ENCODE peak calls at places on chromosomes 13 and 19, in five cellular contexts. S, Y, W, E and Z are unnamed samples.
A peak's percentile ranks its signal among the peaks of the same experiment; 100 is the strongest.

GRCh38 chr19:43101950-43102349 is 19.4 kb upstream of the PSG2 start:
- DNase-seq in S (no peak), Y (no peak), W (no peak), E (no peak), Z (no peak)

GRCh38 chr19:18290250-18291018 is 9.0 kb upstream of the JUND start:
- DNase-seq in S (no peak), Y (peak; percentile 43), W (peak; percentile 76), E (no peak), Z (no peak)

GRCh38 chr13:80338781-80339577 is 1.9 kb downstream of the SPRY2 start:
- DNase-seq in S (peak; percentile 75), Y (peak; percentile 87), W (peak; percentile 85), E (peak; percentile 86), Z (peak; percentile 72)

GRCh38 chr13:26529441-26529840 is 28.0 kb upstream of the WASF3 start:
- DNase-seq in S (peak; percentile 31), Y (peak; percentile 78), W (no peak), E (no peak), Z (peak; percentile 72)

GRCh38 chr13:21661097-21661496 is 9.8 kb upstream of the FGF9 start:
- DNase-seq in S (no peak), Y (no peak), W (no peak), E (no peak), Z (no peak)

GRCh38 chr13:73657821-73658540 is 476.2 kb downstream of the KLF12 start:
- DNase-seq in S (peak; percentile 57), Y (peak; percentile 96), W (no peak), E (peak; percentile 83), Z (no peak)

GRCh38 chr13:32426981-32427851 is 714 bp downstream of the N4BP2L1 start:
- DNase-seq in S (peak; percentile 34), Y (peak; percentile 22), W (peak; percentile 76), E (peak; percentile 85), Z (peak; percentile 58)

GRCh38 chr19:44704982-44705381 is 6.0 kb downstream of the CEACAM16 start:
- DNase-seq in S (no peak), Y (no peak), W (no peak), E (no peak), Z (no peak)

GRCh38 chr19:18023596-18024212 is 15.7 kb downstream of the ARRDC2 start:
- DNase-seq in S (peak; percentile 87), Y (peak; percentile 95), W (peak; percentile 90), E (no peak), Z (no peak)

GRCh38 chr13:97911311-97912138 is 42.0 kb upstream of the IPO5 start:
- DNase-seq in S (no peak), Y (peak; percentile 22), W (no peak), E (no peak), Z (peak; percentile 40)

GRCh38 chr19:36013280-36014028 is 559 bp downstream of the ALKBH6 start:
- DNase-seq in S (no peak), Y (no peak), W (no peak), E (no peak), Z (no peak)

GRCh38 chr19:33309826-33310225 is 7.5 kb upstream of the CEBPA start:
- DNase-seq in S (no peak), Y (no peak), W (peak; percentile 13), E (no peak), Z (no peak)

GRCh38 chr19:18562086-18562485 is 4.4 kb downstream of the KXD1 start:
- DNase-seq in S (peak; percentile 40), Y (peak; percentile 87), W (peak; percentile 72), E (no peak), Z (no peak)

GRCh38 chr19:18507727-18508440 is 14.0 kb downstream of the ELL start:
- DNase-seq in S (peak; percentile 53), Y (no peak), W (no peak), E (no peak), Z (no peak)

GRCh38 chr13:90510319-90510718 is 837.2 kb upstream of the MIR17HG start:
- DNase-seq in S (no peak), Y (no peak), W (no peak), E (no peak), Z (no peak)

GRCh38 chr13:97369269-97369893 is 64.6 kb upstream of the RAP2A start:
- DNase-seq in S (no peak), Y (no peak), W (no peak), E (no peak), Z (no peak)

GRCh38 chr19:19347401-19347800 is 26.8 kb downstream of the MAU2 start:
- DNase-seq in S (no peak), Y (no peak), W (no peak), E (no peak), Z (no peak)

GRCh38 chr13:74922963-74923362 is 559.0 kb downstream of the TBC1D4 start:
- DNase-seq in S (no peak), Y (no peak), W (no peak), E (no peak), Z (no peak)

GRCh38 chr13:39600766-39601165 is 2.2 kb downstream of the LHFPL6 start:
- DNase-seq in S (peak; percentile 49), Y (peak; percentile 27), W (no peak), E (no peak), Z (peak; percentile 15)

GRCh38 chr19:18274776-18275356 is 614 bp upstream of the IQCN start:
- DNase-seq in S (peak; percentile 89), Y (peak; percentile 90), W (peak; percentile 93), E (peak; percentile 92), Z (peak; percentile 73)

DNA sequence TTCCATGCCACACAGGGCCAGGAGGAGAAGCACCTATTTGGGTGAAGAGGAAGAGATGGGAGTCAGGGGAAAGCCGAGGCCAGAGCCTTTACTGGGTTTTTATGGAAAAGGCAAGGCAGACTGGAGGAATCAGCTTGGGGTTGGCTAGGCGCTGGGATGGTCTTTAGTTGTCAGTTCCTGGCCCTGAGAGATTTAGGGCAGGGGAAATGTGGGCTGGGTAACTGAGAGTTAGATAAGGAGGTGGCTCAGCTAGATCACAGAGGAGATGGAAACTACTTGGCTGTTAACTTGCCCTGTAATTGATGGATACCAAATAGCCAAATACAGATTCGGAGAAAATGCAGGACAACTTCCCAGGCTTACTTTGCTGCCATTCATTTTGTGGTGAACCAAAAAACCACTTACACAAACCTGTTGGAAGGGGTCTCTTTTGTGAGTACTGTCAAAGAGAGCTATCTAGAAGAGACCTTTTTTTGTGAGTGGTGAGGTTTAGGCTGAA is 54.0 kb downstream of the LRCH1 start:
- DNase-seq in S (no peak), Y (no peak), W (no peak), E (no peak), Z (no peak)
- H3K4me1 ChIP-seq in S (peaks cover 62% of the 10 kb centered on the region), Y (peaks cover 32% of the 10 kb centered on the region), W (peaks cover 44% of the 10 kb centered on the region), E (peaks cover 56% of the 10 kb centered on the region), Z (peaks cover 83% of the 10 kb centered on the region)

GRCh38 chr13:52665325-52665724 is 12.7 kb downstream of the SUGT1 start:
- DNase-seq in S (no peak), Y (peak; percentile 29), W (no peak), E (no peak), Z (no peak)
- TF ChIP-seq CTCF in S (peak; percentile 61), Y (peak; percentile 53), W (peak; percentile 47), E (no peak), Z (peak; percentile 42)

DNA sequence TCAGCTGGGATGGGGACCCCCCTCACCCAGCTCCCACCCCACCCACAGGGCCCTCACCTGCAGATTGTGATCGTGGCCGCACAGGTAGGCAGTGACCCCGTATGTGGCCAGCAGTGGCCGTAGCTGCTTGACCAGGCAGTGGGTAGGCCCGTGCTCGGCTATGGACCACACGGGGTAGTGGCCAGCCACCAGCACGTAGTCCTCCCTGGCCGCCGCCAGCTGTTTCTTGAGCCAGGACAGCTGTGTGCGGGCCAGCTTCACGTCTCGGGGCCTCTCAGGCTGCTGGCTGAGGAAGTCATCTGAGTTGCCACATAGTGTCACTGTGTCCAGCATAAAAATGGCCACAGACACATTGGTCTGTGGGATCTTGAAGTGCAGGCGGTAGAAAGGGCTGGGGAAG is 1.3 kb downstream of the ACP5 start:
- DNase-seq in S (no peak), Y (no peak), W (no peak), E (no peak), Z (no peak)
- H3K4me1 ChIP-seq in S (peaks cover 47% of the 10 kb centered on the region), Y (no peaks in the 10 kb centered on the region), W (peaks cover 5% of the 10 kb centered on the region), E (peaks cover 29% of the 10 kb centered on the region), Z (no peaks in the 10 kb centered on the region)

DNA sequence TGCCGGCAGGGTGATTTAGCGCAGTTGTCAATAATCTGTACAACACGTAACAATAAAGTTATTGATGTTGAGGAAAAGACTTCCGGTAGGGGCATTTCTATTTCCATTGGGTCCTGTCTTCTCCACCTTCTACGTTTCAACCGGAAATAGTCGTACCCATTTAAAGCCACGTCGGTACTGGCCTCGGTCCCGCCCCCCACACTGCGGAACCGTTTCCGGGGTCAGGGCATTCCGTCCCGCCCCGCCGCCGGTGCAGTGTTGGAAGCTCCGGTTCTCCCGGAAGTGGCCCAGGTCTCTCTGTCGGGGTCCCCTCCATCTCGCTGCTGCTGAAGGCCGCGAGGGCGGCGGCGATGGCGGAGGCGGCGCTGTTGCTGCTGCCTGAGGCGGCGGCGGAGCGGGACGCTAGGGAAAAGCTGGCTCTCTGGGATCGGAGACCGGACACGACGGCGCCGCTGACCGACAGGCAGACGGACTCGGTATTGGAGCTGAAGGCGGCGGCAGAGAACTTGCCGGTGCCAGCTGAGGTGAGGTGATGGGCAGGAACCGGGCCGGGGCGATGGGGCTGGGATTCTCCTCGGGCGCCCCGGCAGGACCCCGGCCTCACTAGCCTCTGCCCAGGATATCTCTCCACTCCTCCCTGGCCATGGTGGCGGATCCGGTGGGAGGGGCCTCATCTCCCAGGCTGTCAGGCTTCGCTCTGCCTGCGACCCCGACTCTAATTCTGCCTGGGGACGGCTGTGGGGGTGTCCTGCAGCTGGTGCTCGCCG is at the start of gene COG3:
- DNase-seq in S (peak; percentile 94), Y (peak; percentile 97), W (peak; percentile 98), E (peak; percentile 97), Z (peak; percentile 96)
- TF ChIP-seq CTCF in S (peak; percentile 56), Y (peak; percentile 41), W (peak; percentile 35), E (no peak), Z (peak; percentile 68)

DNA sequence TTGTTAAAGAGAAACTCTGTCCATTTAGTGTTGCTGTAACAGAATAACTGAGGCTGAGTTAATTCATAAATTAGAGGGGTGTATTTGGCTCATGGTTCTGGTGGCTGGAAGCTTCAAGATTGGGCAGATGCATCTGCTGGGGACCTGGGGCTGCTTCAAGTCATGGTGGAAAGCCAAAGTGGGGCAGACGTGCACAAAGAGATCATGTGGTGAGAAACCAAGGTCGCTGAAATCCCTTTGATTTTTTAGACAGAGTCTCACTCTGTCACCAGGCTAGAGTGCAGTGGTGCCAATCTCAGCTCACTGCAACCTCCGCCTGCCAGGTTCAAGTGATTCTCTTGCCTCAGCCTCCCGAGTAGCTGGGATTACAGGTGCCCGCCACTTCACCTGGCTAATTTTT is 46.0 kb downstream of the RCBTB2 start:
- DNase-seq in S (no peak), Y (no peak), W (no peak), E (no peak), Z (no peak)
- H3K4me1 ChIP-seq in S (peaks cover 38% of the 10 kb centered on the region), Y (no peaks in the 10 kb centered on the region), W (peaks cover 20% of the 10 kb centered on the region), E (peaks cover 16% of the 10 kb centered on the region), Z (no peaks in the 10 kb centered on the region)

GRCh38 chr19:3977242-3978143 is 6.6 kb upstream of the DAPK3 start:
- DNase-seq in S (no peak), Y (no peak), W (peak; percentile 68), E (no peak), Z (no peak)
- TF ChIP-seq CTCF in S (no peak), Y (no peak), W (no peak), E (no peak), Z (peak; percentile 27)

DNA sequence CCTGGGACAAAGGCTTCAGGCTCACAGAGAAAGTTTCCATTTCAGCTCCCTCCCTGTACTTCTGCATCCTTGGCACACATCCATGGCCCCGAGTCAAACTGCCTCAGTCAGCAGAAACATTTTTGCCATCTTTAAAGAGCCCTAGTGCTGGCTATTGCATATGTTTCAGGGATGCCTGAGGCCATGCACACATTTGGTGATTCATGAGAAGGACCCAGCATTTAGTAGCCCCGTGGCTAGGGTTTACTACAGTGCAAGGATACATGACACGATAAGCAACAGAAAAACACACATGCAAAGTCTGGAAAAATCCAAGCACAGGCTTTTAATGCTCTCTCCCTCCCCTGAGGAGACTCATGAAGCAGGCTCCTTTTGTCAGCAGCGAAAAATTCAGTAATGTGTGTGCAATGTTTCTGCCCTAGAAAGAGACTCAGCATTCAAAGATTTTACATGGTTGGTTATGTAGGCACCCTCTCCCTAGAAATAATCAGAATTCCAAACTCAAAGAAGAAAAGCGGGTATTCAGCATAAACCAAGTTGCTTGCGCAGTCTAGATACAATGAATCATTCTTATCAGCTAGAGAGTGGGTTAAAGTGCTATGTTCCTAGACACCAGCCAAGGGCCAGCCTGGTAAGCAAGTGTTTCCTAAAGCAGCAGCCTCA is 17.6 kb downstream of the ACOD1 start:
- DNase-seq in S (peak; percentile 50), Y (peak; percentile 89), W (peak; percentile 78), E (no peak), Z (no peak)
- H3K4me1 ChIP-seq in S (peaks cover 11% of the 10 kb centered on the region), Y (no peaks in the 10 kb centered on the region), W (peaks cover 9% of the 10 kb centered on the region), E (peaks cover 15% of the 10 kb centered on the region), Z (peaks cover 43% of the 10 kb centered on the region)